ENCODE peak calls at places on chromosomes 6 and 20, in five cellular contexts. N is activated CD4-positive, alpha-beta T cell treated with anti-CD3 and anti-CD28 coated beads for 36 hours; Q is coronary artery; R is T follicular helper cell; Z is CD4-positive, CD25-positive, alpha-beta regulatory T cell. E is an unnamed sample.

GRCh38 chr20:38827770-38828281 is 22.3 kb downstream of the PPP1R16B start:
- DNase-seq in N (no peak), Q (no peak), R (no peak), Z (peak), E (no peak)

GRCh38 chr20:36473164-36473563 is 68.2 kb upstream of the MYL9 start:
- DNase-seq in N (no peak), Q (no peak), R (no peak), Z (no peak), E (no peak)

GRCh38 chr6:113352831-113353230 is 504.3 kb upstream of the MARCKS start:
- DNase-seq in N (no peak), Q (no peak), R (no peak), Z (no peak), E (no peak)

GRCh38 chr20:34401741-34402455 is 38.8 kb downstream of the ITCH start:
- DNase-seq in N (peak), Q (no peak), R (no peak), Z (no peak), E (no peak)

GRCh38 chr20:20130399-20130798 is 78.1 kb downstream of the CFAP61 start:
- DNase-seq in N (no peak), Q (no peak), R (no peak), Z (no peak), E (no peak)

GRCh38 chr6:116530436-116530835 is 15.0 kb downstream of the TRAPPC3L start:
- DNase-seq in N (no peak), Q (no peak), R (no peak), Z (no peak), E (no peak)

GRCh38 chr6:152271681-152272464 is 365.3 kb downstream of the SYNE1 start:
- DNase-seq in N (no peak), Q (peak), R (no peak), Z (no peak), E (no peak)

GRCh38 chr20:58361549-58361948 is 27.5 kb upstream of the VAPB start:
- DNase-seq in N (no peak), Q (no peak), R (no peak), Z (no peak), E (no peak)

GRCh38 chr6:83073620-83074019 is 6.1 kb downstream of the DOP1A start:
- DNase-seq in N (peak), Q (no peak), R (no peak), Z (no peak), E (no peak)

GRCh38 chr6:13877116-13877515 is 47.6 kb upstream of the RNF182 start:
- DNase-seq in N (no peak), Q (no peak), R (no peak), Z (no peak), E (no peak)

GRCh38 chr6:4354181-4354580 is 218.8 kb upstream of the ECI2 start:
- DNase-seq in N (no peak), Q (no peak), R (no peak), Z (no peak), E (no peak)

GRCh38 chr6:133761706-133762105 is 127.2 kb upstream of the TCF21 start:
- DNase-seq in N (no peak), Q (no peak), R (no peak), Z (no peak), E (no peak)

GRCh38 chr20:38450412-38450975 is 15.4 kb upstream of the SNHG17 start:
- DNase-seq in N (no peak), Q (no peak), R (no peak), Z (no peak), E (no peak)

GRCh38 chr6:52667572-52667971 is 3.3 kb upstream of the TMEM14A start:
- DNase-seq in N (no peak), Q (no peak), R (no peak), Z (no peak), E (no peak)

GRCh38 chr6:37831457-37831856 is 11.9 kb downstream of the ZFAND3 start:
- DNase-seq in N (no peak), Q (no peak), R (no peak), Z (no peak), E (no peak)

GRCh38 chr6:105785412-105785811 is 300.7 kb upstream of the PRDM1 start:
- DNase-seq in N (no peak), Q (no peak), R (no peak), Z (no peak), E (peak)

GRCh38 chr6:96394727-96395126 is 126.9 kb upstream of the UFL1 start:
- DNase-seq in N (no peak), Q (no peak), R (no peak), Z (no peak), E (no peak)

GRCh38 chr6:154292066-154292465 is 64.5 kb downstream of the IPCEF1 start:
- DNase-seq in N (no peak), Q (no peak), R (no peak), Z (no peak), E (no peak)

GRCh38 chr20:63691711-63692435 is 4.6 kb upstream of the TNFRSF6B start:
- DNase-seq in N (no peak), Q (no peak), R (no peak), Z (no peak), E (no peak)

GRCh38 chr6:155436981-155437749 is 18.5 kb downstream of the NOX3 start:
- DNase-seq in N (no peak), Q (no peak), R (no peak), Z (no peak), E (no peak)

GRCh38 chr20:49381558-49382493 is 100.6 kb downstream of the KCNB1 start:
- DNase-seq in N (no peak), Q (peak), R (no peak), Z (no peak), E (no peak)

GRCh38 chr6:26555505-26556262 is 17.5 kb downstream of the HMGN4 start:
- DNase-seq in N (no peak), Q (no peak), R (no peak), Z (no peak), E (no peak)

GRCh38 chr6:63597142-63598000 is 25.1 kb downstream of the LOC128125822 start:
- DNase-seq in N (no peak), Q (no peak), R (no peak), Z (no peak), E (no peak)

GRCh38 chr6:19838442-19839236 is 1.5 kb downstream of the ID4 start:
- DNase-seq in N (peak), Q (peak), R (no peak), Z (no peak), E (no peak)